ENCODE peak calls at places on chromosomes 6 and 20, in seven cellular contexts. L, O, I, E, W, N and S are unnamed samples.

GRCh38 chr6:98054453-98054852 is 771.4 kb upstream of the MMS22L start:
- DNase-seq in L (no peak), O (no peak), I (no peak), E (no peak), W (no peak), N (no peak), S (no peak)

GRCh38 chr20:52727740-52728456 is 244.3 kb upstream of the TSHZ2 start:
- DNase-seq in L (no peak), O (no peak), I (no peak), E (no peak), W (no peak), N (no peak), S (no peak)

GRCh38 chr6:152636675-152637421 is at the start of gene SYNE1:
- DNase-seq in L (no peak), O (peak), I (no peak), E (peak), W (no peak), N (peak), S (no peak)

GRCh38 chr6:32603888-32604287 is 14.2 kb upstream of the HLA-DRB1 start:
- DNase-seq in L (no peak), O (no peak), I (no peak), E (no peak), W (no peak), N (no peak), S (no peak)

GRCh38 chr20:9514461-9515210 is at the start of gene LAMP5:
- DNase-seq in L (peak), O (no peak), I (no peak), E (no peak), W (no peak), N (no peak), S (peak)

GRCh38 chr20:14337400-14338171 is at the start of gene FLRT3:
- DNase-seq in L (peak), O (no peak), I (peak), E (peak), W (peak), N (peak), S (peak)

GRCh38 chr6:43865947-43866346 is 95.9 kb downstream of the VEGFA start:
- DNase-seq in L (no peak), O (no peak), I (no peak), E (no peak), W (no peak), N (no peak), S (no peak)

GRCh38 chr20:5430670-5431069 is 113.9 kb upstream of the PROKR2 start:
- DNase-seq in L (no peak), O (no peak), I (no peak), E (no peak), W (no peak), N (no peak), S (no peak)

GRCh38 chr6:140744648-140745320 is 1370.3 kb upstream of the CITED2 start:
- DNase-seq in L (no peak), O (no peak), I (peak), E (no peak), W (no peak), N (no peak), S (no peak)

GRCh38 chr6:116370717-116371383 is at the start of gene DSE:
- DNase-seq in L (no peak), O (peak), I (peak), E (peak), W (peak), N (peak), S (no peak)

GRCh38 chr6:29926795-29927427 is 15.4 kb upstream of the HLA-A start:
- DNase-seq in L (no peak), O (peak), I (peak), E (peak), W (no peak), N (peak), S (no peak)

GRCh38 chr20:11331096-11331495 is 586.6 kb upstream of the BTBD3 start:
- DNase-seq in L (no peak), O (no peak), I (no peak), E (no peak), W (no peak), N (no peak), S (no peak)

GRCh38 chr6:54193560-54193959 is 82.3 kb downstream of the MLIP start:
- DNase-seq in L (no peak), O (no peak), I (no peak), E (no peak), W (no peak), N (no peak), S (no peak)

GRCh38 chr6:49284134-49284533 is 178.9 kb downstream of the MMUT start:
- DNase-seq in L (no peak), O (no peak), I (no peak), E (no peak), W (no peak), N (no peak), S (no peak)

GRCh38 chr20:61881861-61882260 is 183.8 kb downstream of the TAF4 start:
- DNase-seq in L (no peak), O (no peak), I (no peak), E (no peak), W (no peak), N (no peak), S (no peak)

GRCh38 chr6:42269553-42269952 is 51.9 kb upstream of the MRPS10 start:
- DNase-seq in L (no peak), O (no peak), I (no peak), E (no peak), W (no peak), N (peak), S (no peak)

GRCh38 chr6:121285041-121285440 is 49.2 kb downstream of the TBC1D32 start:
- DNase-seq in L (no peak), O (no peak), I (no peak), E (no peak), W (no peak), N (no peak), S (no peak)

GRCh38 chr20:9024596-9024995 is 44.3 kb upstream of the PLCB4 start:
- DNase-seq in L (no peak), O (no peak), I (no peak), E (no peak), W (no peak), N (no peak), S (no peak)

GRCh38 chr6:7151381-7151780 is 43.6 kb downstream of the RREB1 start:
- DNase-seq in L (no peak), O (no peak), I (no peak), E (no peak), W (no peak), N (no peak), S (no peak)